ENCODE peak calls at places on chromosomes 6 and 20, in eight cellular contexts. T is pancreas; W is osteocyte; Z is spleen; N is HL-60; C is A549; E is heart left ventricle; G is CD4-positive, alpha-beta T cell. L is an unnamed sample.

GRCh38 chr20:18802012-18802634 is 11.5 kb upstream of the SCP2D1 start:
- DNase-seq in W (no peak), E (no peak), N (no peak), Z (no peak), C (no peak), G (no peak), T (no peak), L (no peak)

GRCh38 chr6:105995403-105995699 is 90.8 kb upstream of the PRDM1 start:
- DNase-seq in W (no peak), N (no peak), T (no peak), E (no peak), G (no peak), Z (no peak), C (no peak), L (no peak)

GRCh38 chr20:11716239-11716944 is 201.3 kb upstream of the BTBD3 start:
- DNase-seq in E (no peak), G (no peak), Z (no peak), N (no peak), W (no peak), C (peak; percentile 78), T (no peak), L (no peak)

GRCh38 chr20:11451793-11452291 is 465.9 kb upstream of the BTBD3 start:
- DNase-seq in C (no peak), W (no peak), N (no peak), G (no peak), Z (no peak), T (no peak), E (no peak), L (no peak)

GRCh38 chr6:72999995-73000394 is 225.3 kb downstream of the KHDC1L start:
- DNase-seq in T (no peak), N (no peak), Z (no peak), G (no peak), E (no peak), C (no peak), W (no peak), L (no peak)

GRCh38 chr6:44172759-44173500 is 14.3 kb downstream of the CAPN11 start:
- DNase-seq in G (peak; percentile 70), Z (peak; percentile 92), E (peak; percentile 89), W (peak; percentile 93), T (peak; percentile 76), C (peak; percentile 62), N (peak; percentile 54), L (peak; percentile 63)

GRCh38 chr6:35469711-35470662 is 1.8 kb downstream of the RPL10A start:
- DNase-seq in C (no peak), T (no peak), G (no peak), Z (no peak), E (no peak), W (no peak), N (peak; percentile 38), L (no peak)

GRCh38 chr20:59667131-59667530 is 62.8 kb downstream of the PHACTR3 start:
- DNase-seq in G (no peak), T (no peak), W (peak; percentile 71), N (no peak), C (no peak), E (no peak), Z (no peak), L (no peak)

GRCh38 chr6:113607821-113608545 is 249.2 kb upstream of the MARCKS start:
- DNase-seq in C (no peak), G (no peak), E (no peak), Z (no peak), W (no peak), T (no peak), N (no peak), L (no peak)

GRCh38 chr6:132919476-132919875 is 105.1 kb downstream of the RPS12 start:
- DNase-seq in Z (no peak), G (no peak), N (no peak), T (peak; percentile 24), W (no peak), E (peak; percentile 72), C (peak; percentile 4), L (no peak)

GRCh38 chr6:16403831-16404230 is 165.4 kb downstream of the GMPR start:
- DNase-seq in W (no peak), G (no peak), T (no peak), E (no peak), C (no peak), Z (no peak), N (no peak), L (no peak)
- TF ChIP-seq CTCF in W (peak; percentile 57), G (no peak), T (no peak), E (peak; percentile 10), C (peak; percentile 38), Z (no peak), N (no peak), L (no peak)

GRCh38 chr6:169701953-169702639 is at the start of the genes C6orf120 and WDR27:
- DNase-seq in T (peak; percentile 95), C (peak; percentile 94), W (peak; percentile 98), N (peak; percentile 94), E (peak; percentile 99), Z (peak; percentile 99), G (peak; percentile 96), L (peak; percentile 96)

GRCh38 chr6:169710009-169710408 is 8.1 kb downstream of the C6orf120 start:
- DNase-seq in W (no peak), T (no peak), N (no peak), G (no peak), E (no peak), Z (no peak), C (no peak), L (no peak)

GRCh38 chr6:169709293-169709692 is 7.4 kb downstream of the C6orf120 start:
- DNase-seq in C (no peak), E (no peak), N (no peak), T (no peak), W (no peak), Z (no peak), G (no peak), L (no peak)

GRCh38 chr6:169702640-169703246 is 817 bp downstream of the C6orf120 start:
- DNase-seq in C (no peak), T (no peak), W (no peak), Z (no peak), N (no peak), G (peak; percentile 24), E (peak; percentile 63), L (peak; percentile 51)

DNA sequence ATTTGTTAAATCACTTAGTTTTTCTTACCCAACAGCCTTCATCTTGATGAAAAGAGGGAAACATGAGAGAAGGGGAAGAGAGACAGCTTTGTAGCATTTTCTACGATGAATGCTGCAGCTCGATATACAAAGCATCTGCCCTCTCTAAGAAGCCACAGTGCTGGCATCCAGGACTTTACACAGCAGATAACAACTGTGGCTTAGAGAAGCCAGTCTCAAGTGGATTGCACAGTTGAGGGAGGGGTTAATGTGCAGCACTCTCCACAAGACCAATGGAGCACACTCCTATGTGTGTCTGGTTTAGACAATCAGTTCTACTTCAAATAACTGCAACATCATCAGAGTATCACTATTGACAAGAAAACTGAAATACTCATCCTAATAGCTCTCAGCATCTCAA is 5.8 kb downstream of the C6orf120 start:
- DNase-seq in T (no peak), C (no peak), W (no peak), E (no peak), N (no peak), Z (no peak), G (no peak), L (no peak)
- TF ChIP-seq CTCF in T (no peak), C (no peak), W (no peak), E (no peak), N (no peak), Z (no peak), G (no peak), L (no peak)

DNA sequence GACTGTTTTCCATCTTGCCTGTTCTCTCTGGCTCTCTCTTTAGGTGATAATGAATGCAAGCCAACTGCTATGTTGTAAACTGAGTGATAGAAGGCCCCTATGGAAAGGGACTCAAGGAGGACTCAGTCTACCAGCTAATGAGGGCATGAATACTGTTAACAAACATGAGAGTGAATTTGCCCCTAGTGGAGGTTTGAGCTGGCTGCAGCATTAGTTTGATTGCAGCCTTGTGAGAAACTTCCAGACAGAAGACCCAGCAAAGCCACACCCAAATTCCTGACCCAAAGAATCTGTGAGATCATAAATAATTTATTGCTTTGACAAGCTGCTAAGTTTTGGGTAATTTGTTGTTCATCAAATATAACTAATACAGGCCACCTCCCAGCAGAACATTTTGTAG is 50.0 kb upstream of the PLCB1 start:
- DNase-seq in E (no peak), Z (no peak), C (peak; percentile 45), T (no peak), W (no peak), G (no peak), N (no peak), L (no peak)
- TF ChIP-seq CTCF in E (peak; percentile 16), Z (no peak), C (no peak), T (peak; percentile 20), W (peak; percentile 46), G (no peak), N (peak; percentile 31), L (no peak)

GRCh38 chr20:16752901-16753300 is 4.7 kb downstream of the OTOR start:
- DNase-seq in Z (no peak), T (no peak), N (no peak), W (no peak), C (no peak), G (no peak), E (no peak), L (no peak)

GRCh38 chr20:16747291-16747811 is 807 bp upstream of the OTOR start:
- DNase-seq in E (no peak), Z (no peak), C (peak; percentile 22), T (no peak), G (no peak), N (no peak), W (no peak), L (no peak)

GRCh38 chr20:16748058-16748457 is at the start of gene OTOR:
- DNase-seq in E (no peak), N (no peak), T (no peak), W (no peak), G (no peak), Z (no peak), C (no peak), L (no peak)

GRCh38 chr20:16752082-16752481 is 3.9 kb downstream of the OTOR start:
- DNase-seq in Z (no peak), W (no peak), C (no peak), N (no peak), G (no peak), T (no peak), E (no peak), L (no peak)

DNA sequence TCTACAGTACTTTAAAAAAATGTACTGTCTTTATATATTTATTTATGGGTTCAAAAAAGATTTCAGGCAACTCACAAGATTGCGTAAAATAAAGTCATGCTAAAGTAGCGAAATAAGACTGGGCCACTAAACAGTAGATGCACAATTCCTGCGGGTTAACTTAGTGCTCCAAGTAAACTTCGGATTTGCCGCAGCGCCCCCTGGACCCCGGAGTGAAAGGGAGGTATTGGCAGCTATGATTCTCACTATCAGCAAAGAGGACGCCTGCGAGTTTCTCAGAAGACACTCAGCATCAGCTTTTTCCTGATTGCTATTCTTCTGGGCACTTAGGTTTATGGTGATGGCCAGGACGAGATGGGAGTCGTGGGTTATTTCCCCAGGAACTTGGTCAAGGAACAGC is 1.4 kb downstream of the OTOR start:
- DNase-seq in T (no peak), Z (no peak), E (no peak), N (no peak), G (no peak), W (no peak), C (no peak), L (no peak)
- TF ChIP-seq CTCF in T (no peak), Z (no peak), E (no peak), N (no peak), G (no peak), W (no peak), C (no peak), L (no peak)